ENCODE peak calls at places on chromosomes 3 and 15, in seven cellular contexts. V is tibial nerve, U is body of pancreas, C is GM12891, W is testis, O is lower leg skin, Q is IMR-90. P is an unnamed sample.

GRCh38 chr15:58748040-58748786 is 1.3 kb downstream of the ADAM10 start:
- DNase-seq in V (no peak), Q (no peak), C (no peak), U (no peak), W (no peak), O (no peak), P (no peak)

GRCh38 chr3:159987291-159987711 is 1.3 kb upstream of the IL12A start:
- DNase-seq in O (no peak), U (no peak), Q (peak), V (no peak), C (no peak), W (no peak), P (no peak)

GRCh38 chr3:161560006-161560637 is 63.5 kb downstream of the OTOL1 start:
- DNase-seq in V (peak), C (no peak), O (peak), Q (peak), U (peak), W (peak), P (no peak)

GRCh38 chr3:69143605-69144004 is 21.2 kb upstream of the LMOD3 start:
- DNase-seq in V (no peak), C (no peak), Q (peak), O (no peak), W (no peak), U (peak), P (no peak)

GRCh38 chr3:171277456-171278406 is 182.5 kb downstream of the TNIK start:
- DNase-seq in C (no peak), Q (peak), W (no peak), V (no peak), U (no peak), O (no peak), P (no peak)

GRCh38 chr3:26437678-26438077 is 184.9 kb upstream of the LRRC3B start:
- DNase-seq in Q (no peak), V (no peak), O (no peak), U (no peak), W (no peak), C (no peak), P (peak)

GRCh38 chr3:55547086-55547666 is 60.1 kb upstream of the WNT5A start:
- DNase-seq in V (no peak), W (no peak), O (no peak), C (no peak), U (no peak), Q (no peak), P (no peak)

GRCh38 chr3:8845641-8846040 is 76.2 kb upstream of the OXTR start:
- DNase-seq in U (no peak), V (no peak), O (no peak), Q (peak), C (no peak), W (no peak), P (peak)

GRCh38 chr15:59738676-59739075 is 49.6 kb upstream of the BNIP2 start:
- DNase-seq in C (no peak), Q (no peak), W (no peak), O (no peak), V (no peak), U (no peak), P (no peak)

GRCh38 chr3:99854899-99855298 is 37.2 kb downstream of the CMSS1 start:
- DNase-seq in W (no peak), C (no peak), U (no peak), V (no peak), O (no peak), Q (no peak), P (no peak)

GRCh38 chr3:69014022-69014580 is 617 bp upstream of the EOGT start:
- DNase-seq in Q (no peak), U (no peak), W (no peak), C (no peak), V (no peak), O (no peak), P (no peak)

GRCh38 chr3:152038491-152038890 is 165.0 kb downstream of the SUCNR1 start:
- DNase-seq in C (no peak), O (no peak), Q (no peak), U (no peak), W (no peak), V (no peak), P (no peak)

GRCh38 chr15:38398134-38398533 is 55.8 kb upstream of the FAM98B start:
- DNase-seq in O (no peak), C (no peak), W (peak), U (peak), V (peak), Q (peak), P (peak)

GRCh38 chr15:77038312-77039216 is 32.3 kb downstream of the TSPAN3 start:
- DNase-seq in C (no peak), O (peak), W (no peak), Q (no peak), V (no peak), U (no peak), P (no peak)

GRCh38 chr15:80818996-80819395 is 39.8 kb downstream of the CEMIP start:
- DNase-seq in W (no peak), V (no peak), C (no peak), O (no peak), Q (no peak), U (no peak), P (no peak)

GRCh38 chr3:128354788-128355548 is 111.7 kb downstream of the DNAJB8 start:
- DNase-seq in O (no peak), C (no peak), Q (no peak), U (peak), W (no peak), V (no peak), P (no peak)

GRCh38 chr3:135514064-135514455 is 451.5 kb upstream of the PPP2R3A start:
- DNase-seq in W (no peak), C (no peak), O (no peak), U (no peak), V (no peak), Q (no peak), P (no peak)

GRCh38 chr3:186254676-186255665 is 107.1 kb downstream of the DGKG start:
- DNase-seq in W (no peak), Q (no peak), V (no peak), C (peak), U (no peak), O (peak), P (no peak)

GRCh38 chr15:45030743-45031142 is 7.7 kb downstream of the SORD start:
- DNase-seq in C (no peak), V (no peak), W (no peak), O (no peak), Q (no peak), U (no peak), P (no peak)

GRCh38 chr15:38699633-38700230 is 135.1 kb upstream of the RASGRP1 start:
- DNase-seq in U (peak), Q (peak), C (peak), V (peak), W (peak), O (no peak), P (peak)

GRCh38 chr3:81451611-81452010 is 309.8 kb downstream of the GBE1 start:
- DNase-seq in V (no peak), Q (no peak), W (no peak), O (no peak), U (no peak), C (no peak), P (no peak)

GRCh38 chr3:28467414-28467813 is 118.8 kb upstream of the AZI2 start:
- DNase-seq in U (no peak), W (no peak), C (no peak), O (no peak), Q (no peak), V (no peak), P (no peak)

GRCh38 chr3:180543877-180544276 is 58.1 kb upstream of the TTC14 start:
- DNase-seq in Q (no peak), W (no peak), V (no peak), O (no peak), C (no peak), U (no peak), P (no peak)

GRCh38 chr15:58761010-58761388 is 10.1 kb upstream of the MINDY2 start:
- DNase-seq in U (no peak), Q (no peak), V (no peak), O (no peak), C (no peak), W (no peak), P (no peak)

GRCh38 chr15:70427531-70428120 is 329.9 kb upstream of the TLE3 start:
- DNase-seq in Q (no peak), V (no peak), C (no peak), U (no peak), O (no peak), W (no peak), P (no peak)

GRCh38 chr3:148930785-148931184 is 60.6 kb upstream of the GYG1 start:
- DNase-seq in W (no peak), C (no peak), O (no peak), V (no peak), U (no peak), Q (peak), P (peak)

GRCh38 chr15:88606437-88606794 is 14.7 kb upstream of the AEN start:
- DNase-seq in Q (no peak), V (no peak), W (no peak), C (no peak), O (no peak), U (no peak), P (no peak)

GRCh38 chr3:105364113-105364512 is 2.6 kb upstream of the ALCAM start:
- DNase-seq in U (no peak), C (no peak), W (no peak), O (no peak), V (no peak), Q (peak), P (no peak)

GRCh38 chr15:89379818-89380217 is 45.2 kb upstream of the POLG start:
- DNase-seq in O (no peak), V (no peak), Q (no peak), C (no peak), W (no peak), U (no peak), P (no peak)

GRCh38 chr3:9420850-9421549 is 23.6 kb downstream of the SETD5 start:
- DNase-seq in O (no peak), V (no peak), Q (peak), W (no peak), C (no peak), U (no peak), P (no peak)

GRCh38 chr15:35383511-35383910 is 162.5 kb downstream of the DPH6 start:
- DNase-seq in V (no peak), C (no peak), U (no peak), Q (no peak), O (no peak), W (no peak), P (no peak)

GRCh38 chr3:178777718-178778411 is 241.6 kb downstream of the KCNMB2 start:
- DNase-seq in O (no peak), Q (peak), U (no peak), C (no peak), V (no peak), W (no peak), P (peak)

GRCh38 chr15:57476533-57476975 is 100.2 kb downstream of the CGNL1 start:
- DNase-seq in U (no peak), W (no peak), Q (peak), C (no peak), O (no peak), V (no peak), P (no peak)

GRCh38 chr15:61169904-61170695 is 59.0 kb downstream of the RORA start:
- DNase-seq in V (no peak), O (no peak), C (no peak), W (no peak), U (no peak), Q (no peak), P (no peak)

GRCh38 chr3:110946810-110947209 is 124.8 kb upstream of the NECTIN3 start:
- DNase-seq in O (no peak), U (no peak), C (no peak), V (no peak), W (no peak), Q (no peak), P (no peak)

GRCh38 chr15:90227336-90227735 is 6.4 kb downstream of the CIB1 start:
- DNase-seq in W (no peak), C (no peak), V (no peak), U (no peak), O (no peak), Q (no peak), P (no peak)

GRCh38 chr15:41994772-41995475 is 22.6 kb upstream of the EHD4 start:
- DNase-seq in Q (no peak), C (no peak), V (no peak), U (peak), O (no peak), W (no peak), P (no peak)

GRCh38 chr3:20480771-20481170 is 294.8 kb upstream of the SGO1 start:
- DNase-seq in V (no peak), O (no peak), Q (no peak), C (no peak), W (no peak), U (no peak), P (no peak)
- TF ChIP-seq POLR2A in V (no peak), O (no peak), Q (no peak), C (no peak), W (no peak), U (no peak), P (no peak)

GRCh38 chr3:53044371-53045106 is 1.3 kb downstream of the SFMBT1 start:
- DNase-seq in C (no peak), Q (peak), U (no peak), O (no peak), W (peak), V (peak), P (peak)

GRCh38 chr3:53045107-53045783 is 628 bp downstream of the SFMBT1 start:
- DNase-seq in O (no peak), U (peak), Q (peak), V (no peak), W (peak), C (peak), P (peak)

GRCh38 chr3:53043738-53044137 is 2.1 kb downstream of the SFMBT1 start:
- DNase-seq in Q (no peak), V (no peak), W (no peak), C (no peak), O (no peak), U (no peak), P (no peak)

GRCh38 chr3:53045784-53046170 is at the start of gene SFMBT1:
- DNase-seq in U (peak), V (peak), C (peak), W (peak), O (peak), Q (peak), P (peak)

DNA sequence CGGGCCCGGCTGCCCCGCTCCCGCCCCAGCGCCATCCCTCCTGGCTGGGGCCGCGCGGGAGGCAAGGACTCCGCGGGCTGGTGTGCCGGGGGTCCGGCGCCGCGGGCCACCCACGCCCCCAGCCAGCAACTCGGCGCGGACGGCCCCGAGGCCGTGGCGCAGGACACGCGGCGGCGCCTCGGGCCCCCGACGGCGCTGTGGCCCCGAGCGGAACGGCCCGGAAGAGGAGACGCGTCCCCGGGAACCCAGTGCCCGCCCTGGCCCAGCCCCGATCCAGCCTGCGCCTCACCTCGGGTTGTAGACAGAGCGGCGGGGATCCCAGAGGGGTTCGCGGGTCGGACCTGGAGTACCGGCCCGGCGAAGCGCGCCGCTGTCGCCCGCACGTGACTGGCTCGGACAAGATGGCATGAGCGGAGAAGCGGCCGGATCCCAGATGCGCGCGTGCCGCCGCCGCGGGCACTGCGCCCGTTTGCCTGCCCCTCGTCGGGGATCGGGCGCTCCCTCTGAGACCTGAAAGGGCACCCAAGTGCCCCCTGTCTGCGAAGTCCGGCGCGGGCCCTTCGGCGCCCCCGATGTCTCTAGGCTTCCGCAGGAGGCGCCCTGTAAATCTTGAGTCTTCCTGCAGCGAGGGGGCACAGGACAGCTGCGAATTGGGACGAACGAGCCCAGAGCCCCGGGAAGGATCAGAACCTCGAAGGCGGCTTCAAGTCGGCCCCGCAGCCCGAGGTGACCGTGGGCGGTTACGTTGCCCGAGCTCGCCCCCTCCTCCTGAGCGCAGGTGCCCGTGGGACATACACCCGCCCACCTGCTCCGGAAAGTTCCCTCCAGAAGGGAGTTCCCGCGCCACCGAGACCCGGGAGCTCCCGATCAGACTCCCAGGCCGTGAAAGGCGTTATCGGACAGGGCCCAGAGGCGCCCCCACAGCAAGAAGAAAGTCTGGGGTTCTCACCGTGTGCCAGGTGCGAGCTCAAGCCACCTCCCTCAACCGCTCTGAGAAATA is 598 bp upstream of the SFMBT1 start:
- DNase-seq in W (peak), Q (peak), V (peak), C (peak), O (peak), U (peak), P (no peak)
- TF ChIP-seq POLR2A in W (no peak), Q (no peak), V (no peak), C (no peak), O (no peak), U (peak), P (no peak)

DNA sequence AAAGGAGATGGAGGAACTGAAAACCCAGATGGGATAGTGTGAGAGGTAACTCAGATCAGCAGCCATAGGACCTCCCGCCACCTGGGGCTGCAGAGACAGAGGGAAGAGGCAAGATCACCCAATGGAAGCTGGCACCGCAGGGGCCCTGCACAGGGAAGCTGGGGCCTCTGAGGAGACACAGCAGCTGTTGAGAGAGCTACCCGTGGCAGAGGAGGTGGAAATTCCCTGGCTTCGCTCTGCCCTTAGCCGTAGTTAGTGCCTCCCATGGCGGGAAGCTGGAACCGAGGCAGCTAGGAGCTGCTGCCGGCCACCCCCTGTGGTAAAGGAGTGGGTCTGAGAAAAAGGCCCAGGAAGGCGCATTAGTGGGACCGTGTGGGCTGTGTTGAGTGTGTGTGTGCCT is 18.0 kb upstream of the PLXNA1 start:
- DNase-seq in U (no peak), C (no peak), O (peak), W (no peak), Q (no peak), V (no peak), P (no peak)
- TF ChIP-seq POLR2A in U (no peak), C (no peak), O (no peak), W (no peak), Q (no peak), V (no peak), P (no peak)

GRCh38 chr15:85750807-85751730 is 43.7 kb downstream of the KLHL25 start:
- DNase-seq in C (no peak), W (no peak), V (no peak), U (no peak), O (peak), Q (no peak), P (no peak)
- TF ChIP-seq POLR2A in C (no peak), W (no peak), V (no peak), U (no peak), O (no peak), Q (no peak), P (no peak)

GRCh38 chr3:150543531-150543930 is 2.8 kb downstream of the SERP1 start:
- DNase-seq in U (no peak), W (no peak), C (no peak), O (no peak), Q (no peak), V (no peak), P (no peak)
- TF ChIP-seq POLR2A in U (no peak), W (no peak), C (no peak), O (no peak), Q (peak), V (no peak), P (no peak)